ENCODE peak calls at places on chromosomes 11 and 22, in five cellular contexts. F is fibroblast of lung; T is HFF-Myc; G is activated CD4-positive, alpha-beta T cell treated with anti-CD3 and anti-CD28 coated beads, Interleukin-2, amount 50 U/mL, for 24 hours; H is activated CD8-positive, alpha-beta memory T cell treated with anti-CD3 and anti-CD28 coated beads for 24 hours. D is an unnamed sample.

GRCh38 chr22:37454857-37455686 is 27.8 kb upstream of the ELFN2 start:
- DNase-seq in F (peak), T (no peak), G (no peak), H (no peak), D (peak)

GRCh38 chr22:30026751-30027150 is 53.5 kb upstream of the HORMAD2 start:
- DNase-seq in F (no peak), T (no peak), G (no peak), H (no peak), D (no peak)

GRCh38 chr22:38454361-38455062 is 487 bp downstream of the KCNJ4 start:
- DNase-seq in F (no peak), T (no peak), G (no peak), H (no peak), D (no peak)

GRCh38 chr22:24465566-24465965 is 29.6 kb upstream of the UPB1 start:
- DNase-seq in F (peak), T (no peak), G (no peak), H (no peak), D (peak)

GRCh38 chr11:92122561-92122960 is 102.1 kb upstream of the FAT3 start:
- DNase-seq in F (peak), T (no peak), G (no peak), H (no peak), D (no peak)

GRCh38 chr11:1966531-1966930 is 19.4 kb downstream of the MRPL23 start:
- DNase-seq in F (no peak), T (no peak), G (no peak), H (no peak), D (no peak)

GRCh38 chr22:32413715-32414114 is 1.7 kb upstream of the RTCB start:
- DNase-seq in F (peak), T (no peak), G (no peak), H (no peak), D (peak)

GRCh38 chr11:84089072-84090057 is 803.2 kb upstream of the CCDC90B start:
- DNase-seq in F (no peak), T (no peak), G (no peak), H (no peak), D (peak)

GRCh38 chr11:93194673-93195291 is 3.0 kb downstream of the SLC36A4 start:
- DNase-seq in F (no peak), T (no peak), G (no peak), H (no peak), D (no peak)

GRCh38 chr22:33529424-33530113 is 390.7 kb downstream of the LARGE1 start:
- DNase-seq in F (peak), T (no peak), G (no peak), H (no peak), D (no peak)

GRCh38 chr11:122883682-122883981 is 1.1 kb downstream of the JHY start:
- DNase-seq in F (no peak), T (no peak), G (no peak), H (no peak), D (no peak)

GRCh38 chr11:46290598-46291309 is 13.3 kb downstream of the CREB3L1 start:
- DNase-seq in F (peak), T (peak), G (no peak), H (no peak), D (peak)

GRCh38 chr22:36510966-36511881 is 4.4 kb upstream of the FOXRED2 start:
- DNase-seq in F (peak), T (no peak), G (no peak), H (no peak), D (peak)

GRCh38 chr11:117878314-117878938 is 2.0 kb upstream of the FXYD6 start:
- DNase-seq in F (no peak), T (no peak), G (no peak), H (peak), D (peak)

GRCh38 chr11:86632499-86633269 is 39.7 kb downstream of the ME3 start:
- DNase-seq in F (peak), T (peak), G (no peak), H (no peak), D (peak)

GRCh38 chr11:119902656-119903181 is 173.7 kb upstream of the NECTIN1 start:
- DNase-seq in F (no peak), T (no peak), G (no peak), H (no peak), D (no peak)

GRCh38 chr22:45534339-45535192 is 31.9 kb downstream of the FBLN1 start:
- DNase-seq in F (peak), T (no peak), G (no peak), H (no peak), D (peak)

GRCh38 chr11:84566681-84567080 is 1060.5 kb downstream of the DLG2 start:
- DNase-seq in F (peak), T (no peak), G (no peak), H (no peak), D (no peak)

GRCh38 chr11:114075891-114076441 is 16.5 kb downstream of the ZBTB16 start:
- DNase-seq in F (peak), T (no peak), G (no peak), H (peak), D (peak)

GRCh38 chr11:119518746-119519382 is 95.9 kb upstream of the THY1 start:
- DNase-seq in F (peak), T (no peak), G (no peak), H (no peak), D (peak)

GRCh38 chr11:19276859-19277808 is 36.4 kb upstream of the E2F8 start:
- DNase-seq in F (peak), T (no peak), G (no peak), H (no peak), D (peak)

GRCh38 chr11:70650075-70650909 is 252.0 kb downstream of the CTTN start:
- DNase-seq in F (peak), T (peak), G (no peak), H (peak), D (peak)